ENCODE peak calls at places on chromosomes 11 and 22, in seven cellular contexts. One of them, this sample, is unnamed.
A peak's percentile ranks its signal among the peaks of the same experiment; 100 is the strongest.

GRCh38 chr22:43262990-43263644 is 76.2 kb upstream of the TTLL12 start:
- DNase-seq in heart left ventricle: no peak
- DNase-seq in SJSA1: no peak
- DNase-seq in CD4-positive, CD25-positive, alpha-beta regulatory T cell: peak; percentile 22
- DNase-seq in endothelial cell of umbilical vein: no peak
- DNase-seq in colonic mucosa: no peak
- DNase-seq in naive thymus-derived CD4-positive, alpha-beta T cell: no peak
- DNase-seq in this sample: no peak

GRCh38 chr11:25769287-25769686 is 562.6 kb upstream of the ANO3 start:
- DNase-seq in heart left ventricle: no peak
- DNase-seq in SJSA1: no peak
- DNase-seq in CD4-positive, CD25-positive, alpha-beta regulatory T cell: no peak
- DNase-seq in endothelial cell of umbilical vein: no peak
- DNase-seq in colonic mucosa: no peak
- DNase-seq in naive thymus-derived CD4-positive, alpha-beta T cell: no peak
- DNase-seq in this sample: no peak

GRCh38 chr22:32823024-32823730 is 21.7 kb downstream of the TIMP3 start:
- DNase-seq in heart left ventricle: no peak
- DNase-seq in SJSA1: no peak
- DNase-seq in CD4-positive, CD25-positive, alpha-beta regulatory T cell: no peak
- DNase-seq in endothelial cell of umbilical vein: no peak
- DNase-seq in colonic mucosa: peak; percentile 48
- DNase-seq in naive thymus-derived CD4-positive, alpha-beta T cell: no peak
- DNase-seq in this sample: no peak

GRCh38 chr22:48738204-48738980 is 1089.3 kb downstream of the BRD1 start:
- DNase-seq in heart left ventricle: peak; percentile 16
- DNase-seq in SJSA1: no peak
- DNase-seq in CD4-positive, CD25-positive, alpha-beta regulatory T cell: no peak
- DNase-seq in endothelial cell of umbilical vein: no peak
- DNase-seq in colonic mucosa: no peak
- DNase-seq in naive thymus-derived CD4-positive, alpha-beta T cell: peak; percentile 5
- DNase-seq in this sample: no peak

GRCh38 chr11:19734171-19734570 is 21.5 kb downstream of the NAV2 start:
- DNase-seq in heart left ventricle: no peak
- DNase-seq in SJSA1: no peak
- DNase-seq in CD4-positive, CD25-positive, alpha-beta regulatory T cell: no peak
- DNase-seq in endothelial cell of umbilical vein: no peak
- DNase-seq in colonic mucosa: no peak
- DNase-seq in naive thymus-derived CD4-positive, alpha-beta T cell: no peak
- DNase-seq in this sample: no peak

GRCh38 chr22:41939981-41940852 is 6.7 kb downstream of the CENPM start:
- DNase-seq in heart left ventricle: no peak
- DNase-seq in SJSA1: no peak
- DNase-seq in CD4-positive, CD25-positive, alpha-beta regulatory T cell: peak; percentile 98
- DNase-seq in endothelial cell of umbilical vein: no peak
- DNase-seq in colonic mucosa: peak; percentile 95
- DNase-seq in naive thymus-derived CD4-positive, alpha-beta T cell: peak; percentile 99
- DNase-seq in this sample: peak; percentile 39

GRCh38 chr11:79078999-79079398 is 361.8 kb downstream of the TENM4 start:
- DNase-seq in heart left ventricle: peak; percentile 54
- DNase-seq in SJSA1: no peak
- DNase-seq in CD4-positive, CD25-positive, alpha-beta regulatory T cell: no peak
- DNase-seq in endothelial cell of umbilical vein: no peak
- DNase-seq in colonic mucosa: no peak
- DNase-seq in naive thymus-derived CD4-positive, alpha-beta T cell: no peak
- DNase-seq in this sample: no peak

GRCh38 chr11:41414771-41415440 is 44.5 kb downstream of the LRRC4C start:
- DNase-seq in heart left ventricle: no peak
- DNase-seq in SJSA1: no peak
- DNase-seq in CD4-positive, CD25-positive, alpha-beta regulatory T cell: no peak
- DNase-seq in endothelial cell of umbilical vein: no peak
- DNase-seq in colonic mucosa: no peak
- DNase-seq in naive thymus-derived CD4-positive, alpha-beta T cell: no peak
- DNase-seq in this sample: no peak

GRCh38 chr11:2118674-2119073 is 20.5 kb downstream of the IGF2 start:
- DNase-seq in heart left ventricle: no peak
- DNase-seq in SJSA1: no peak
- DNase-seq in CD4-positive, CD25-positive, alpha-beta regulatory T cell: no peak
- DNase-seq in endothelial cell of umbilical vein: no peak
- DNase-seq in colonic mucosa: no peak
- DNase-seq in naive thymus-derived CD4-positive, alpha-beta T cell: no peak
- DNase-seq in this sample: no peak

GRCh38 chr22:41697126-41697775 is 2.1 kb upstream of the MEI1 start:
- DNase-seq in heart left ventricle: peak; percentile 95
- DNase-seq in SJSA1: peak; percentile 94
- DNase-seq in CD4-positive, CD25-positive, alpha-beta regulatory T cell: peak; percentile 83
- DNase-seq in endothelial cell of umbilical vein: peak; percentile 87
- DNase-seq in colonic mucosa: peak; percentile 97
- DNase-seq in naive thymus-derived CD4-positive, alpha-beta T cell: peak; percentile 81
- DNase-seq in this sample: peak; percentile 93

GRCh38 chr11:66192181-66192888 is 76.1 kb upstream of the RAB1B start:
- DNase-seq in heart left ventricle: no peak
- DNase-seq in SJSA1: peak; percentile 97
- DNase-seq in CD4-positive, CD25-positive, alpha-beta regulatory T cell: no peak
- DNase-seq in endothelial cell of umbilical vein: no peak
- DNase-seq in colonic mucosa: no peak
- DNase-seq in naive thymus-derived CD4-positive, alpha-beta T cell: no peak
- DNase-seq in this sample: no peak

DNA sequence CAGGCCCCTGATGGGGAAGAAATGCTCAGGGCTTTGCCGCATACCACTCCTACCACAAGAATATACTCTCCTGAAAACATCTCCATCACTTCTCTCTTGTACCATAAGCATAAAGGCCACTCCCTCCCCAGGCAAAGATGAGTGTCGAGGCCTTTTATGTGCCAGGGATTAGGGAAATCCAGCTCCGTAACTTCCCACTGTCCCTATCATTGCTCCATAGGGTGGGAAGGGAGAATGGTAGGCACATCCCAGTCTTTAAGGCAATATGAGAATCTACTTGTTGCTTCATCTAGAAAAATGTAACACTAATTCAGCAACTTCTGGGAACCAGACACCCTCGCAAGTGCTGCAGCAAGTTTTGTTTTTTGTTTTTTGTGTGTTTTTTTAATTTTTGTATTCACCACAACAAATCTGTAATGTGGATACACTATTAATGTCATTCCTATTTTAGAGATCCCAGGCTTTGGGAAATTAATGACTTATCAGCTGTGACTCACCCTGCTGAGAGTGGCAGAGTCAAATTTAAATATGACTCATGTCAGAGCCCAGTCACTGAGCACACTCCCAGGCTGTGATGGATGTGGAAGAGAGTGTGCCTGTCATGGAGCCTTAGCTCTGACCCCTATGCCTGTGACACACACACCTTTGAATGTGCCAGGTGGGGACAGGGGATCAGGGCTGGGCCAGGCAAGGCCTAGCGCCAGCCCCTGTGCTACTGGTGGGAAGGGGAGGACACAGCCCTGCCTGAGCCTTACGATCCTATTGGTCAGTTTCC is 23.4 kb downstream of the PANX1 start:
- DNase-seq in heart left ventricle: peak; percentile 64
- DNase-seq in SJSA1: peak; percentile 39
- DNase-seq in CD4-positive, CD25-positive, alpha-beta regulatory T cell: no peak
- DNase-seq in endothelial cell of umbilical vein: peak; percentile 81
- DNase-seq in colonic mucosa: no peak
- DNase-seq in naive thymus-derived CD4-positive, alpha-beta T cell: no peak
- DNase-seq in this sample: no peak
- H3K4me1 ChIP-seq in heart left ventricle: peaks cover 27% of the 10 kb centered on the region
- H3K4me1 ChIP-seq in SJSA1: peaks cover 16% of the 10 kb centered on the region
- H3K4me1 ChIP-seq in CD4-positive, CD25-positive, alpha-beta regulatory T cell: peaks cover 3% of the 10 kb centered on the region
- H3K4me1 ChIP-seq in endothelial cell of umbilical vein: peaks cover 34% of the 10 kb centered on the region
- H3K4me1 ChIP-seq in colonic mucosa: no peaks in the 10 kb centered on the region
- H3K4me1 ChIP-seq in naive thymus-derived CD4-positive, alpha-beta T cell: peaks cover 8% of the 10 kb centered on the region
- H3K4me1 ChIP-seq in this sample: peaks cover 28% of the 10 kb centered on the region

DNA sequence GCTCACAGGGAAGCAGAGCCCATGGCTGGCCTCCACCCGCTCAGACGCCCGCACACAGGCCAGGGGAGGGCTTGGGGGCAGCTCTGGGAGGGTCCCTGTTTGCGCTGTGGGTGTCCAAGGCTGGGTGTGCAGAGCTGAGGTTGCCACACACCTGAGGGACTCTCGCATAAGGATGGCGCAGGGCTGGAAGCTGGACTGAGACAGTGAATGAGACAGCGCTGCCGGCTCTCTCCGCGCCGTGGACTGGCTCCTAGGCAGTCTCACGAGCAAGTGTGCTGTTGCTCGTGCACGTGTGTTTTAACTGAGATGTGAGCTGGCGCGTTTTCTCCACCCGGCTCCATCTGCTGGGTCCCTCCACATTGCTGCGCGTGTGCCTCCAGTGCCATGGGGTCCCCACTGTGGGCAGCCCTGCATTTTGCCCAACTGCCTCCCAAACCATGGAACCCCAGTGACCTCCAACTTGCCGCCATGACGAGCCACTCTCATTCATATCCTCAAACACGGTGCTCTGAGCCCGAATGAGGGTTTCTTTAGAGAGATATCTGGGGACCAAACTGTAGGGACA is 4.2 kb upstream of the BID start:
- DNase-seq in heart left ventricle: no peak
- DNase-seq in SJSA1: no peak
- DNase-seq in CD4-positive, CD25-positive, alpha-beta regulatory T cell: no peak
- DNase-seq in endothelial cell of umbilical vein: no peak
- DNase-seq in colonic mucosa: no peak
- DNase-seq in naive thymus-derived CD4-positive, alpha-beta T cell: no peak
- DNase-seq in this sample: no peak
- H3K4me1 ChIP-seq in heart left ventricle: peaks cover 5% of the 10 kb centered on the region
- H3K4me1 ChIP-seq in SJSA1: peaks cover 25% of the 10 kb centered on the region
- H3K4me1 ChIP-seq in CD4-positive, CD25-positive, alpha-beta regulatory T cell: peaks cover 77% of the 10 kb centered on the region
- H3K4me1 ChIP-seq in endothelial cell of umbilical vein: peaks cover 5% of the 10 kb centered on the region
- H3K4me1 ChIP-seq in colonic mucosa: peaks cover 12% of the 10 kb centered on the region
- H3K4me1 ChIP-seq in naive thymus-derived CD4-positive, alpha-beta T cell: peaks cover 65% of the 10 kb centered on the region
- H3K4me1 ChIP-seq in this sample: peaks cover 10% of the 10 kb centered on the region

DNA sequence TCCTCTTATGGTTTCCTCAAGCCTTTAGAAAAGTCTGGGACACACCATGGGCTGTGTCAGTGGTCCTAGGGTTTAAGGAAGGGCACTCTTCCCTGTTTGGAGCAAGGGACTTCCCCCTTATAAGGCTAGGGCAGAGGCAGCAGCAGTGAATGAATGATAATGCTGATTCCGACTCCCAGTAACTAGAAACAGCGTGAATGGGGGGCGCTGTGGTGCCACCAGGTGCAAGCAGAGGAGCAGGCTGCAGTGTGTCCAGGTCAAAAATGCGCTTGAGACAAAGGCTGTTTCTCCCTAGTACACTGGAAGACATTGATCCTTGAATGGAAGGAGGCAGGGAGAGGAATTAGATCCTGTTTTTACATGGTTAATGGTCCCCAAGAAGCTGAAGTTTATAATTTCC is 11.6 kb upstream of the RIC3 start:
- DNase-seq in heart left ventricle: no peak
- DNase-seq in SJSA1: no peak
- DNase-seq in CD4-positive, CD25-positive, alpha-beta regulatory T cell: no peak
- DNase-seq in endothelial cell of umbilical vein: no peak
- DNase-seq in colonic mucosa: no peak
- DNase-seq in naive thymus-derived CD4-positive, alpha-beta T cell: no peak
- DNase-seq in this sample: no peak
- H3K4me1 ChIP-seq in heart left ventricle: no peaks in the 10 kb centered on the region
- H3K4me1 ChIP-seq in SJSA1: no peaks in the 10 kb centered on the region
- H3K4me1 ChIP-seq in CD4-positive, CD25-positive, alpha-beta regulatory T cell: no peaks in the 10 kb centered on the region
- H3K4me1 ChIP-seq in endothelial cell of umbilical vein: no peaks in the 10 kb centered on the region
- H3K4me1 ChIP-seq in colonic mucosa: no peaks in the 10 kb centered on the region
- H3K4me1 ChIP-seq in naive thymus-derived CD4-positive, alpha-beta T cell: no peaks in the 10 kb centered on the region
- H3K4me1 ChIP-seq in this sample: no peaks in the 10 kb centered on the region

GRCh38 chr11:67280341-67280790 is 8.7 kb upstream of the ANKRD13D start:
- DNase-seq in heart left ventricle: peak; percentile 15
- DNase-seq in SJSA1: no peak
- DNase-seq in CD4-positive, CD25-positive, alpha-beta regulatory T cell: no peak
- DNase-seq in endothelial cell of umbilical vein: no peak
- DNase-seq in colonic mucosa: no peak
- DNase-seq in naive thymus-derived CD4-positive, alpha-beta T cell: no peak
- DNase-seq in this sample: no peak

GRCh38 chr11:67282155-67282875 is 6.8 kb upstream of the ANKRD13D start:
- DNase-seq in heart left ventricle: peak; percentile 26
- DNase-seq in SJSA1: no peak
- DNase-seq in CD4-positive, CD25-positive, alpha-beta regulatory T cell: no peak
- DNase-seq in endothelial cell of umbilical vein: no peak
- DNase-seq in colonic mucosa: no peak
- DNase-seq in naive thymus-derived CD4-positive, alpha-beta T cell: no peak
- DNase-seq in this sample: no peak

GRCh38 chr11:67280791-67281551 is 8.1 kb upstream of the ANKRD13D start:
- DNase-seq in heart left ventricle: peak; percentile 24
- DNase-seq in SJSA1: no peak
- DNase-seq in CD4-positive, CD25-positive, alpha-beta regulatory T cell: no peak
- DNase-seq in endothelial cell of umbilical vein: no peak
- DNase-seq in colonic mucosa: no peak
- DNase-seq in naive thymus-derived CD4-positive, alpha-beta T cell: no peak
- DNase-seq in this sample: no peak

GRCh38 chr11:67282876-67283371 is 6.2 kb upstream of the ANKRD13D start:
- DNase-seq in heart left ventricle: peak; percentile 28
- DNase-seq in SJSA1: no peak
- DNase-seq in CD4-positive, CD25-positive, alpha-beta regulatory T cell: no peak
- DNase-seq in endothelial cell of umbilical vein: no peak
- DNase-seq in colonic mucosa: no peak
- DNase-seq in naive thymus-derived CD4-positive, alpha-beta T cell: no peak
- DNase-seq in this sample: no peak

DNA sequence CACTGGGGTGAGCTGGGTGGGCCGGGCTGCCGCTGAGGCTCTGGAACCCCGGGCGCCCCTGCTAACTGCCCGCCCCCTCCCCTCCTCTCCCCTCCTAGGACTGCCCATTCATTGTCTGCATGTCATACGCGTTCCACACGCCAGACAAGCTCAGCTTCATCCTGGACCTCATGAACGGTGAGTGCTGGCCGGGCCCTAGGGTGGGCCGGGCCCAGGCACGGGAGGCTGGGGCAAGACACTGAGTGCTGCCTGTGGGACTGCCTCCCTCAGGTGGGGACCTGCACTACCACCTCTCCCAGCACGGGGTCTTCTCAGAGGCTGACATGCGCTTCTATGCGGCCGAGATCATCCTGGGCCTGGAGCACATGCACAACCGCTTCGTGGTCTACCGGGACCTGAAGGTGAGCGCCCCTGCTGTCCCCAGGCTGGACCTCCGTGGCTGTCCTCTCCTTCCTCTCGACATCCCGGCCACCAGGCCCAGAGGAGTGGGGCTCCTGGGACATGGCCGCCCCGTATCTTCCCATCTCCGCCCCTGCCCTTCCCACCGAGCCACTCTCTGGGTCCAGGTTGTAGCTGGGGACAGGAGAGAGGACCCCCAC is 7.5 kb upstream of the ANKRD13D start:
- DNase-seq in heart left ventricle: peak; percentile 15
- DNase-seq in SJSA1: no peak
- DNase-seq in CD4-positive, CD25-positive, alpha-beta regulatory T cell: no peak
- DNase-seq in endothelial cell of umbilical vein: no peak
- DNase-seq in colonic mucosa: no peak
- DNase-seq in naive thymus-derived CD4-positive, alpha-beta T cell: no peak
- DNase-seq in this sample: no peak
- H3K4me1 ChIP-seq in heart left ventricle: peaks cover 20% of the 10 kb centered on the region
- H3K4me1 ChIP-seq in SJSA1: peaks cover 17% of the 10 kb centered on the region
- H3K4me1 ChIP-seq in CD4-positive, CD25-positive, alpha-beta regulatory T cell: peaks cover 52% of the 10 kb centered on the region
- H3K4me1 ChIP-seq in endothelial cell of umbilical vein: peaks cover 13% of the 10 kb centered on the region
- H3K4me1 ChIP-seq in colonic mucosa: peaks cover 22% of the 10 kb centered on the region
- H3K4me1 ChIP-seq in naive thymus-derived CD4-positive, alpha-beta T cell: peaks cover 49% of the 10 kb centered on the region
- H3K4me1 ChIP-seq in this sample: peaks cover 4% of the 10 kb centered on the region